ENCODE peak calls at places on chromosomes 7 and 10, in eight cellular contexts. A is Right ventricle myocardium superior, M is GM20000, Y is HS-5, E is DMS 273 treated with DMSO at 0.1 percent for 48 hours, U is left ventricle myocardium inferior, N is amniotic stem cell, T is BJ. V is an unnamed sample.

GRCh38 chr10:133219782-133220181 is 10.2 kb upstream of the UTF1 start:
- DNase-seq in U (no peak), A (no peak), M (no peak), T (no peak), E (no peak), Y (no peak), N (no peak), V (no peak)

GRCh38 chr10:21754410-21755011 is 220.5 kb downstream of the MLLT10 start:
- DNase-seq in U (no peak), Y (no peak), M (no peak), E (no peak), A (no peak), T (no peak), N (no peak), V (no peak)

GRCh38 chr7:156964971-156965370 is 15.5 kb downstream of the NOM1 start:
- DNase-seq in M (no peak), E (no peak), Y (no peak), U (no peak), N (no peak), A (no peak), T (no peak), V (no peak)

GRCh38 chr10:63237396-63237795 is 104.3 kb downstream of the NRBF2 start:
- DNase-seq in A (no peak), M (no peak), E (no peak), Y (no peak), U (no peak), N (no peak), T (no peak), V (no peak)

GRCh38 chr7:103947026-103947655 is 42.3 kb downstream of the RELN start:
- DNase-seq in M (no peak), T (no peak), U (no peak), Y (no peak), E (no peak), A (no peak), N (no peak), V (no peak)

GRCh38 chr10:117139581-117140524 is 1.8 kb upstream of the VAX1 start:
- DNase-seq in N (no peak), Y (no peak), M (no peak), T (no peak), U (no peak), A (no peak), E (no peak), V (no peak)

GRCh38 chr10:101559596-101560292 is 28.3 kb downstream of the POLL start:
- DNase-seq in M (no peak), T (no peak), U (no peak), Y (no peak), N (no peak), A (no peak), E (no peak), V (no peak)

GRCh38 chr10:60734226-60734625 is 44.1 kb upstream of the CDK1 start:
- DNase-seq in Y (no peak), T (no peak), A (no peak), U (no peak), E (no peak), N (no peak), M (no peak), V (no peak)

GRCh38 chr10:124588736-124589451 is 127.3 kb downstream of the LHPP start:
- DNase-seq in T (no peak), N (no peak), Y (no peak), M (no peak), U (peak; percentile 56), A (peak; percentile 63), E (no peak), V (no peak)

GRCh38 chr10:47378606-47379444 is 5.3 kb downstream of the ZNF488 start:
- DNase-seq in A (no peak), N (no peak), T (no peak), U (no peak), E (no peak), M (no peak), Y (no peak), V (no peak)

GRCh38 chr10:86401588-86402282 is 35.1 kb upstream of the GRID1 start:
- DNase-seq in M (no peak), T (no peak), A (no peak), N (no peak), Y (no peak), E (no peak), U (no peak), V (no peak)

GRCh38 chr7:74199551-74200355 is 10.1 kb upstream of the LAT2 start:
- DNase-seq in N (no peak), U (no peak), M (no peak), Y (no peak), E (no peak), A (no peak), T (no peak), V (no peak)

GRCh38 chr10:86899670-86900276 is 57.6 kb downstream of the MMRN2 start:
- DNase-seq in A (no peak), E (no peak), M (peak; percentile 48), U (peak; percentile 20), T (no peak), N (peak; percentile 26), Y (no peak), V (peak; percentile 40)

GRCh38 chr7:68176974-68177373 is 1180.3 kb downstream of the TYW1 start:
- DNase-seq in N (peak; percentile 31), M (peak; percentile 25), A (no peak), U (peak; percentile 15), E (peak; percentile 54), T (no peak), Y (no peak), V (peak; percentile 89)

GRCh38 chr10:64738462-64738861 is 1217.3 kb downstream of the REEP3 start:
- DNase-seq in Y (no peak), N (no peak), U (no peak), T (no peak), A (no peak), M (no peak), E (no peak), V (no peak)

GRCh38 chr10:75407716-75408511 is 6.3 kb upstream of the ZNF503 start:
- DNase-seq in N (no peak), T (no peak), A (peak; percentile 78), E (no peak), Y (no peak), U (peak; percentile 60), M (peak; percentile 58), V (no peak)

GRCh38 chr7:73999664-74000420 is 28.1 kb upstream of the ELN start:
- DNase-seq in Y (no peak), A (peak; percentile 68), T (peak; percentile 94), U (no peak), E (no peak), M (no peak), N (peak; percentile 18), V (no peak)

GRCh38 chr10:67608001-67608400 is 88.0 kb downstream of the CTNNA3 start:
- DNase-seq in U (no peak), M (no peak), Y (no peak), T (no peak), A (no peak), N (no peak), E (no peak), V (no peak)

GRCh38 chr7:142581341-142581740 is 167.9 kb upstream of the PRSS1 start:
- DNase-seq in A (no peak), U (no peak), T (no peak), Y (no peak), E (no peak), M (peak; percentile 61), N (no peak), V (peak; percentile 64)

GRCh38 chr7:44259547-44260457 is 59.0 kb downstream of the YKT6 start:
- DNase-seq in U (peak; percentile 57), N (no peak), E (no peak), T (peak; percentile 87), Y (peak; percentile 95), A (peak; percentile 82), M (no peak), V (no peak)

GRCh38 chr7:158050441-158051371 is 536.9 kb downstream of the PTPRN2 start:
- DNase-seq in M (no peak), E (no peak), Y (no peak), U (no peak), A (no peak), N (no peak), T (no peak), V (no peak)

GRCh38 chr7:4707134-4707651 is 25.1 kb downstream of the FOXK1 start:
- DNase-seq in U (no peak), M (no peak), A (no peak), E (peak; percentile 52), Y (no peak), N (no peak), T (no peak), V (no peak)

GRCh38 chr7:74083928-74084721 is 521 bp downstream of the LIMK1 start:
- DNase-seq in E (no peak), U (peak; percentile 40), T (no peak), N (peak; percentile 34), Y (peak; percentile 35), M (no peak), A (peak; percentile 67), V (peak; percentile 83)

GRCh38 chr10:124906551-124907001 is 35.3 kb upstream of the ZRANB1 start:
- DNase-seq in U (no peak), T (peak; percentile 96), Y (peak; percentile 92), M (no peak), E (no peak), N (peak; percentile 92), A (no peak), V (no peak)

GRCh38 chr10:113754125-113754524 is 2.6 kb downstream of the PLEKHS1 start:
- DNase-seq in Y (no peak), T (no peak), M (no peak), A (no peak), N (no peak), E (no peak), U (no peak), V (no peak)

GRCh38 chr10:123967626-123968243 is 76.1 kb upstream of the CPXM2 start:
- DNase-seq in U (peak; percentile 58), M (peak; percentile 88), E (no peak), Y (no peak), A (peak; percentile 81), T (no peak), N (peak; percentile 52), V (peak; percentile 50)

GRCh38 chr7:108578937-108579336 is 9.3 kb downstream of the DNAJB9 start:
- DNase-seq in Y (no peak), T (no peak), N (no peak), U (no peak), M (no peak), E (no peak), A (no peak), V (no peak)

GRCh38 chr10:86932674-86933073 is 24.7 kb downstream of the MMRN2 start:
- DNase-seq in U (no peak), M (no peak), E (no peak), T (no peak), A (no peak), N (no peak), Y (no peak), V (no peak)

GRCh38 chr7:360454-361100 is 70.6 kb downstream of the FOXL3 start:
- DNase-seq in Y (no peak), U (peak; percentile 8), T (no peak), A (peak; percentile 35), N (no peak), M (no peak), E (no peak), V (no peak)

GRCh38 chr7:142319970-142320369 is 62.1 kb upstream of the PRSS58 start:
- DNase-seq in N (no peak), U (no peak), Y (no peak), M (no peak), T (no peak), A (no peak), E (no peak), V (peak; percentile 65)

GRCh38 chr10:15084502-15084922 is 4.1 kb downstream of the ACBD7 start:
- DNase-seq in M (no peak), T (peak; percentile 81), U (no peak), A (no peak), Y (peak; percentile 75), N (peak; percentile 85), E (peak; percentile 51), V (peak; percentile 26)

V was measured in RPMI8226.